ENCODE peak calls at places on chromosome 15, in eight cellular contexts. Q, F, M, P, B, V, T and R are unnamed samples. For H3K4me1 and H3K36me3, the result is how much of the 10 kb centered on the place peaks cover.

GRCh38 chr15:98764296-98764695 is 116.0 kb downstream of the IGF1R start:
- DNase-seq in V (no peak), M (no peak), B (no peak), F (no peak), T (no peak), Q (no peak), P (no peak), R (no peak)

GRCh38 chr15:89023311-89023961 is 64.8 kb upstream of the ABHD2 start:
- DNase-seq in T (no peak), B (no peak), V (no peak), M (no peak), F (no peak), Q (no peak), P (no peak), R (no peak)

GRCh38 chr15:39745415-39745814 is 37.2 kb downstream of the FSIP1 start:
- DNase-seq in M (no peak), Q (no peak), V (no peak), B (no peak), P (peak), F (no peak), T (no peak), R (no peak)

GRCh38 chr15:25175789-25176615 is 221.2 kb downstream of the SNRPN start:
- DNase-seq in Q (no peak), F (no peak), M (no peak), B (peak), P (no peak), T (no peak), V (no peak), R (no peak)

GRCh38 chr15:93460717-93461116 is 371.7 kb upstream of the RGMA start:
- DNase-seq in V (no peak), Q (no peak), M (peak), B (no peak), T (no peak), P (no peak), F (no peak), R (no peak)

GRCh38 chr15:41377978-41378377 is 24.3 kb downstream of the NDUFAF1 start:
- DNase-seq in F (no peak), T (no peak), Q (no peak), V (no peak), B (no peak), M (no peak), P (peak), R (no peak)

GRCh38 chr15:58228708-58229107 is 90.5 kb downstream of the AQP9 start:
- DNase-seq in Q (no peak), P (no peak), F (no peak), B (no peak), T (no peak), M (no peak), V (peak), R (no peak)

GRCh38 chr15:38905634-38906033 is 341.0 kb upstream of the RASGRP1 start:
- DNase-seq in Q (no peak), T (no peak), M (no peak), B (no peak), V (no peak), P (no peak), F (no peak), R (no peak)

GRCh38 chr15:101542306-101543025 is 53.0 kb upstream of the PCSK6 start:
- DNase-seq in M (no peak), V (peak), Q (no peak), B (peak), T (no peak), F (no peak), P (no peak), R (no peak)

GRCh38 chr15:72535911-72536310 is 61.8 kb downstream of the ARIH1 start:
- DNase-seq in F (no peak), V (no peak), T (no peak), M (no peak), P (no peak), Q (no peak), B (no peak), R (no peak)

GRCh38 chr15:63391669-63392354 is 10.2 kb upstream of the CA12 start:
- DNase-seq in T (no peak), F (no peak), V (no peak), Q (no peak), B (no peak), M (no peak), P (no peak), R (no peak)

DNA sequence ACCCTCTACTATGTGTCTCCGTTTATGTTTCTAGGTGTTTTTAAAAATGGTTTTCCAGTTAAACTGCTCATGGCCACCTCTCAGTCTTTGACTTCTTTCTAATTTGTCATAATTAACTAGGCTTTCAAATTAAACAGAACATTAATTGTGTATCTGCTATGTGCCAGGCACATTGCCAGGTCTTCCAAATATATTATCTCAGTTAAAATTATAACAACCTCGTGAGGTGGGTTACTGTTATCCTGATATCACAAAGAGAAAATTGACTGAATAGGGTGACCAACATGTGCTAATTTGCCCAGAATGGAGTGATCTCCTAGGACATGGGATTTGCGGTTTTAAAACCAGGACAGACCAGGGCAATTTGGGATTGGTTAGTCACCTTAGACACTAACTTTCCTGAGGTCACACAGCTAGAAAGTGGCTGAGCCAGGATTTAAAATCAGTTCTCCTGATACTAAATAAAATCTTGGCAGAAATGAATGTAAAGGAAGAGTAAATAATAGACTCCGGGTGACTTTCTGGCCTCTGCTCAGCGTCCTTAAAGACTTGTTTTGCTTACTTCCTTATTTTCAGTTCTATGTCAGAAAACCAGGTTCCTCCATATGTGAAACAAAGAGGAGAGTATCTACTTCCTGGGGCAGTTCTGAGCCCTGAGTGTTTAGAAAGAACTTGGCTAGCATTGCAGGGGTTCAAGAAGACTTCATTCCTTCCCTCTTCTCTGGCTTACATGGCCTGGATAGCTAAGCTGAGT is 222.5 kb upstream of the TLE3 start:
- DNase-seq in F (no peak), P (no peak), T (no peak), B (no peak), Q (no peak), M (peak), V (no peak), R (no peak)
- H3K4me1 ChIP-seq in F (under half), P (under half), T (under half), B (under half), Q (under half), M (half or more), V (under half), R (under half)

GRCh38 chr15:80576519-80577090 is 118.5 kb upstream of the ABHD17C start:
- DNase-seq in F (no peak), P (no peak), T (no peak), Q (no peak), B (no peak), M (no peak), V (no peak), R (no peak)
- H3K27ac ChIP-seq in F (no peak), P (no peak), T (no peak), Q (no peak), B (no peak), M (no peak), V (no peak), R (no peak)

GRCh38 chr15:44495562-44495961 is 41.4 kb upstream of the EIF3J start:
- DNase-seq in V (no peak), B (no peak), T (no peak), F (no peak), Q (no peak), M (no peak), P (no peak), R (no peak)
- H3K36me3 ChIP-seq in V (half or more), B (under half), T (under half), F (under half), Q (under half), M (under half), P (under half), R (under half)

GRCh38 chr15:73621286-73621826 is 11.8 kb downstream of the NPTN start:
- DNase-seq in M (no peak), F (no peak), P (peak), V (no peak), Q (no peak), B (no peak), T (no peak), R (no peak)
- H3K4me1 ChIP-seq in M (under half), F (under half), P (under half), V (under half), Q (under half), B (under half), T (under half), R (under half)

GRCh38 chr15:64739216-64739976 is 36.0 kb downstream of the RBPMS2 start:
- DNase-seq in B (no peak), T (no peak), M (no peak), F (no peak), V (no peak), P (no peak), Q (no peak), R (no peak)
- H3K27ac ChIP-seq in B (peak), T (no peak), M (no peak), F (no peak), V (no peak), P (no peak), Q (no peak), R (no peak)

GRCh38 chr15:29086891-29087290 is 182.7 kb downstream of the NSMCE3 start:
- DNase-seq in V (no peak), B (no peak), F (no peak), Q (no peak), P (no peak), M (no peak), T (no peak), R (no peak)

GRCh38 chr15:29086001-29086400 is 183.6 kb downstream of the NSMCE3 start:
- DNase-seq in Q (no peak), P (no peak), B (no peak), F (no peak), M (no peak), T (no peak), V (no peak), R (no peak)

GRCh38 chr15:29083858-29084257 is 185.8 kb downstream of the NSMCE3 start:
- DNase-seq in P (no peak), F (no peak), B (no peak), Q (no peak), T (no peak), V (no peak), M (no peak), R (no peak)

GRCh38 chr15:29081781-29082180 is 187.8 kb downstream of the NSMCE3 start:
- DNase-seq in Q (no peak), V (no peak), P (no peak), M (no peak), B (no peak), T (no peak), F (no peak), R (no peak)

GRCh38 chr15:29083161-29083560 is 186.5 kb downstream of the NSMCE3 start:
- DNase-seq in M (no peak), T (no peak), F (no peak), B (no peak), P (no peak), V (no peak), Q (no peak), R (no peak)
- H3K36me3 ChIP-seq in M (under half), T (under half), F (under half), B (under half), P (under half), V (under half), Q (under half), R (under half)

GRCh38 chr15:69086427-69087205 is 72.1 kb downstream of the NOX5 start:
- DNase-seq in V (no peak), M (no peak), Q (no peak), F (no peak), P (no peak), B (no peak), T (no peak), R (no peak)
- H3K4me1 ChIP-seq in V (half or more), M (under half), Q (under half), F (under half), P (under half), B (under half), T (under half), R (under half)